ENCODE peak calls at places on chromosomes 4 and X, in nine cellular contexts. One of them, this sample, is unnamed.

GRCh38 chrX:40866878-40867277 is 131.5 kb upstream of the MED14 start:
- DNase-seq in progenitor cell of endocrine pancreas: no peak
- DNase-seq in epithelial cell of esophagus: no peak
- DNase-seq in tibial artery: no peak
- DNase-seq in AG09319: no peak
- DNase-seq in dorsolateral prefrontal cortex: no peak
- DNase-seq in fibroblast of villous mesenchyme: no peak
- DNase-seq in neural crest cell: no peak
- DNase-seq in SK-N-SH: no peak
- DNase-seq in this sample: no peak

GRCh38 chrX:109508915-109509314 is 27.0 kb upstream of the GUCY2F start:
- DNase-seq in epithelial cell of esophagus: no peak
- DNase-seq in dorsolateral prefrontal cortex: no peak
- DNase-seq in AG09319: no peak
- DNase-seq in SK-N-SH: no peak
- DNase-seq in fibroblast of villous mesenchyme: no peak
- DNase-seq in progenitor cell of endocrine pancreas: no peak
- DNase-seq in tibial artery: no peak
- DNase-seq in neural crest cell: no peak
- DNase-seq in this sample: no peak

GRCh38 chrX:39900788-39901170 is 197.0 kb downstream of the BCOR start:
- DNase-seq in progenitor cell of endocrine pancreas: no peak
- DNase-seq in tibial artery: no peak
- DNase-seq in epithelial cell of esophagus: no peak
- DNase-seq in AG09319: no peak
- DNase-seq in neural crest cell: no peak
- DNase-seq in SK-N-SH: peak
- DNase-seq in dorsolateral prefrontal cortex: no peak
- DNase-seq in fibroblast of villous mesenchyme: peak
- DNase-seq in this sample: no peak

GRCh38 chrX:109384569-109385174 is 97.2 kb downstream of the GUCY2F start:
- DNase-seq in AG09319: no peak
- DNase-seq in SK-N-SH: no peak
- DNase-seq in epithelial cell of esophagus: peak
- DNase-seq in progenitor cell of endocrine pancreas: no peak
- DNase-seq in tibial artery: no peak
- DNase-seq in neural crest cell: peak
- DNase-seq in dorsolateral prefrontal cortex: no peak
- DNase-seq in fibroblast of villous mesenchyme: peak
- DNase-seq in this sample: peak

GRCh38 chrX:39591099-39591498 is 506.7 kb downstream of the BCOR start:
- DNase-seq in tibial artery: no peak
- DNase-seq in progenitor cell of endocrine pancreas: no peak
- DNase-seq in neural crest cell: no peak
- DNase-seq in epithelial cell of esophagus: peak
- DNase-seq in fibroblast of villous mesenchyme: no peak
- DNase-seq in AG09319: no peak
- DNase-seq in dorsolateral prefrontal cortex: no peak
- DNase-seq in SK-N-SH: no peak
- DNase-seq in this sample: no peak

GRCh38 chrX:8731579-8732395 is at the start of gene ANOS1:
- DNase-seq in tibial artery: peak
- DNase-seq in AG09319: no peak
- DNase-seq in dorsolateral prefrontal cortex: peak
- DNase-seq in fibroblast of villous mesenchyme: peak
- DNase-seq in SK-N-SH: peak
- DNase-seq in epithelial cell of esophagus: peak
- DNase-seq in progenitor cell of endocrine pancreas: peak
- DNase-seq in neural crest cell: peak
- DNase-seq in this sample: no peak

GRCh38 chr4:20126906-20127305 is 124.8 kb upstream of the SLIT2 start:
- DNase-seq in dorsolateral prefrontal cortex: no peak
- DNase-seq in progenitor cell of endocrine pancreas: no peak
- DNase-seq in neural crest cell: no peak
- DNase-seq in epithelial cell of esophagus: peak
- DNase-seq in fibroblast of villous mesenchyme: no peak
- DNase-seq in AG09319: no peak
- DNase-seq in SK-N-SH: no peak
- DNase-seq in tibial artery: no peak
- DNase-seq in this sample: no peak

GRCh38 chrX:136148391-136148790 is 1.1 kb downstream of the FHL1 start:
- DNase-seq in neural crest cell: no peak
- DNase-seq in dorsolateral prefrontal cortex: no peak
- DNase-seq in tibial artery: no peak
- DNase-seq in progenitor cell of endocrine pancreas: no peak
- DNase-seq in epithelial cell of esophagus: no peak
- DNase-seq in SK-N-SH: no peak
- DNase-seq in fibroblast of villous mesenchyme: no peak
- DNase-seq in AG09319: no peak
- DNase-seq in this sample: no peak

GRCh38 chrX:85573801-85574200 is 194.3 kb upstream of the POF1B start:
- DNase-seq in neural crest cell: no peak
- DNase-seq in AG09319: no peak
- DNase-seq in SK-N-SH: no peak
- DNase-seq in progenitor cell of endocrine pancreas: no peak
- DNase-seq in epithelial cell of esophagus: no peak
- DNase-seq in fibroblast of villous mesenchyme: no peak
- DNase-seq in tibial artery: no peak
- DNase-seq in dorsolateral prefrontal cortex: no peak
- DNase-seq in this sample: no peak

GRCh38 chr4:100590308-100590707 is 72.5 kb upstream of the EMCN start:
- DNase-seq in SK-N-SH: no peak
- DNase-seq in tibial artery: no peak
- DNase-seq in neural crest cell: no peak
- DNase-seq in AG09319: no peak
- DNase-seq in fibroblast of villous mesenchyme: no peak
- DNase-seq in epithelial cell of esophagus: peak
- DNase-seq in dorsolateral prefrontal cortex: no peak
- DNase-seq in progenitor cell of endocrine pancreas: no peak
- DNase-seq in this sample: no peak

GRCh38 chr4:8675906-8676305 is 83.3 kb downstream of the CPZ start:
- DNase-seq in tibial artery: no peak
- DNase-seq in SK-N-SH: no peak
- DNase-seq in fibroblast of villous mesenchyme: no peak
- DNase-seq in dorsolateral prefrontal cortex: peak
- DNase-seq in progenitor cell of endocrine pancreas: no peak
- DNase-seq in AG09319: no peak
- DNase-seq in epithelial cell of esophagus: no peak
- DNase-seq in neural crest cell: no peak
- DNase-seq in this sample: no peak

GRCh38 chrX:15873566-15873965 is 19.0 kb upstream of the AP1S2 start:
- DNase-seq in tibial artery: no peak
- DNase-seq in fibroblast of villous mesenchyme: no peak
- DNase-seq in SK-N-SH: no peak
- DNase-seq in dorsolateral prefrontal cortex: no peak
- DNase-seq in epithelial cell of esophagus: no peak
- DNase-seq in progenitor cell of endocrine pancreas: no peak
- DNase-seq in neural crest cell: no peak
- DNase-seq in AG09319: no peak
- DNase-seq in this sample: no peak

GRCh38 chr4:181150173-181150572 is 1093.0 kb upstream of the TENM3 start:
- DNase-seq in neural crest cell: no peak
- DNase-seq in epithelial cell of esophagus: no peak
- DNase-seq in tibial artery: no peak
- DNase-seq in SK-N-SH: peak
- DNase-seq in dorsolateral prefrontal cortex: no peak
- DNase-seq in progenitor cell of endocrine pancreas: no peak
- DNase-seq in AG09319: no peak
- DNase-seq in fibroblast of villous mesenchyme: no peak
- DNase-seq in this sample: no peak

GRCh38 chr4:181146031-181146430 is 1097.2 kb upstream of the TENM3 start:
- DNase-seq in tibial artery: no peak
- DNase-seq in neural crest cell: no peak
- DNase-seq in SK-N-SH: no peak
- DNase-seq in dorsolateral prefrontal cortex: no peak
- DNase-seq in fibroblast of villous mesenchyme: no peak
- DNase-seq in epithelial cell of esophagus: no peak
- DNase-seq in AG09319: no peak
- DNase-seq in progenitor cell of endocrine pancreas: no peak
- DNase-seq in this sample: no peak

GRCh38 chr4:181143241-181143854 is 1099.9 kb upstream of the TENM3 start:
- DNase-seq in AG09319: peak
- DNase-seq in dorsolateral prefrontal cortex: peak
- DNase-seq in neural crest cell: peak
- DNase-seq in SK-N-SH: peak
- DNase-seq in tibial artery: peak
- DNase-seq in fibroblast of villous mesenchyme: peak
- DNase-seq in progenitor cell of endocrine pancreas: peak
- DNase-seq in epithelial cell of esophagus: peak
- DNase-seq in this sample: peak

GRCh38 chr4:181148470-181148869 is 1094.7 kb upstream of the TENM3 start:
- DNase-seq in epithelial cell of esophagus: no peak
- DNase-seq in SK-N-SH: peak
- DNase-seq in tibial artery: no peak
- DNase-seq in progenitor cell of endocrine pancreas: no peak
- DNase-seq in dorsolateral prefrontal cortex: no peak
- DNase-seq in fibroblast of villous mesenchyme: no peak
- DNase-seq in neural crest cell: no peak
- DNase-seq in AG09319: no peak
- DNase-seq in this sample: no peak

GRCh38 chr4:181147421-181147951 is 1095.7 kb upstream of the TENM3 start:
- DNase-seq in AG09319: no peak
- DNase-seq in tibial artery: no peak
- DNase-seq in neural crest cell: no peak
- DNase-seq in progenitor cell of endocrine pancreas: no peak
- DNase-seq in SK-N-SH: no peak
- DNase-seq in dorsolateral prefrontal cortex: no peak
- DNase-seq in epithelial cell of esophagus: no peak
- DNase-seq in fibroblast of villous mesenchyme: no peak
- DNase-seq in this sample: no peak
- TF ChIP-seq CTCF in AG09319: no peak
- TF ChIP-seq CTCF in tibial artery: no peak
- TF ChIP-seq CTCF in neural crest cell: no peak
- TF ChIP-seq CTCF in progenitor cell of endocrine pancreas: no peak
- TF ChIP-seq CTCF in SK-N-SH: no peak
- TF ChIP-seq CTCF in dorsolateral prefrontal cortex: no peak
- TF ChIP-seq CTCF in epithelial cell of esophagus: no peak
- TF ChIP-seq CTCF in fibroblast of villous mesenchyme: no peak
- TF ChIP-seq CTCF in this sample: no peak

GRCh38 chrX:17020828-17021821 is 74.7 kb downstream of the REPS2 start:
- DNase-seq in progenitor cell of endocrine pancreas: no peak
- DNase-seq in SK-N-SH: no peak
- DNase-seq in neural crest cell: no peak
- DNase-seq in epithelial cell of esophagus: no peak
- DNase-seq in tibial artery: no peak
- DNase-seq in fibroblast of villous mesenchyme: no peak
- DNase-seq in dorsolateral prefrontal cortex: no peak
- DNase-seq in AG09319: no peak
- DNase-seq in this sample: no peak

GRCh38 chrX:17022205-17022604 is 75.7 kb downstream of the REPS2 start:
- DNase-seq in neural crest cell: no peak
- DNase-seq in dorsolateral prefrontal cortex: no peak
- DNase-seq in SK-N-SH: no peak
- DNase-seq in fibroblast of villous mesenchyme: peak
- DNase-seq in AG09319: peak
- DNase-seq in epithelial cell of esophagus: peak
- DNase-seq in tibial artery: no peak
- DNase-seq in progenitor cell of endocrine pancreas: no peak
- DNase-seq in this sample: no peak

GRCh38 chrX:17020371-17020770 is 73.9 kb downstream of the REPS2 start:
- DNase-seq in dorsolateral prefrontal cortex: no peak
- DNase-seq in tibial artery: no peak
- DNase-seq in AG09319: no peak
- DNase-seq in neural crest cell: no peak
- DNase-seq in epithelial cell of esophagus: no peak
- DNase-seq in SK-N-SH: no peak
- DNase-seq in progenitor cell of endocrine pancreas: no peak
- DNase-seq in fibroblast of villous mesenchyme: no peak
- DNase-seq in this sample: no peak

GRCh38 chrX:17014216-17014615 is 67.8 kb downstream of the REPS2 start:
- DNase-seq in progenitor cell of endocrine pancreas: no peak
- DNase-seq in epithelial cell of esophagus: no peak
- DNase-seq in AG09319: no peak
- DNase-seq in fibroblast of villous mesenchyme: no peak
- DNase-seq in dorsolateral prefrontal cortex: no peak
- DNase-seq in SK-N-SH: no peak
- DNase-seq in neural crest cell: no peak
- DNase-seq in tibial artery: no peak
- DNase-seq in this sample: no peak

GRCh38 chrX:17017134-17017533 is 70.7 kb downstream of the REPS2 start:
- DNase-seq in fibroblast of villous mesenchyme: no peak
- DNase-seq in dorsolateral prefrontal cortex: no peak
- DNase-seq in progenitor cell of endocrine pancreas: no peak
- DNase-seq in AG09319: no peak
- DNase-seq in SK-N-SH: no peak
- DNase-seq in neural crest cell: no peak
- DNase-seq in tibial artery: no peak
- DNase-seq in epithelial cell of esophagus: no peak
- DNase-seq in this sample: no peak
- TF ChIP-seq CTCF in fibroblast of villous mesenchyme: no peak
- TF ChIP-seq CTCF in dorsolateral prefrontal cortex: no peak
- TF ChIP-seq CTCF in progenitor cell of endocrine pancreas: no peak
- TF ChIP-seq CTCF in AG09319: no peak
- TF ChIP-seq CTCF in SK-N-SH: no peak
- TF ChIP-seq CTCF in neural crest cell: no peak
- TF ChIP-seq CTCF in tibial artery: no peak
- TF ChIP-seq CTCF in epithelial cell of esophagus: no peak
- TF ChIP-seq CTCF in this sample: no peak

GRCh38 chrX:9938516-9938915 is 28.6 kb upstream of the CLDN34 start:
- DNase-seq in epithelial cell of esophagus: no peak
- DNase-seq in tibial artery: no peak
- DNase-seq in AG09319: no peak
- DNase-seq in neural crest cell: no peak
- DNase-seq in fibroblast of villous mesenchyme: no peak
- DNase-seq in progenitor cell of endocrine pancreas: no peak
- DNase-seq in SK-N-SH: no peak
- DNase-seq in dorsolateral prefrontal cortex: no peak
- DNase-seq in this sample: no peak
- TF ChIP-seq CTCF in epithelial cell of esophagus: no peak
- TF ChIP-seq CTCF in tibial artery: no peak
- TF ChIP-seq CTCF in AG09319: no peak
- TF ChIP-seq CTCF in neural crest cell: no peak
- TF ChIP-seq CTCF in fibroblast of villous mesenchyme: no peak
- TF ChIP-seq CTCF in progenitor cell of endocrine pancreas: no peak
- TF ChIP-seq CTCF in SK-N-SH: no peak
- TF ChIP-seq CTCF in dorsolateral prefrontal cortex: no peak
- TF ChIP-seq CTCF in this sample: no peak

GRCh38 chr4:106892786-106893185 is 143.3 kb downstream of the DKK2 start:
- DNase-seq in tibial artery: peak
- DNase-seq in dorsolateral prefrontal cortex: no peak
- DNase-seq in SK-N-SH: no peak
- DNase-seq in fibroblast of villous mesenchyme: no peak
- DNase-seq in neural crest cell: no peak
- DNase-seq in AG09319: no peak
- DNase-seq in epithelial cell of esophagus: no peak
- DNase-seq in progenitor cell of endocrine pancreas: no peak
- DNase-seq in this sample: no peak

GRCh38 chr4:106893903-106894302 is 142.2 kb downstream of the DKK2 start:
- DNase-seq in SK-N-SH: no peak
- DNase-seq in AG09319: no peak
- DNase-seq in tibial artery: peak
- DNase-seq in epithelial cell of esophagus: no peak
- DNase-seq in fibroblast of villous mesenchyme: no peak
- DNase-seq in dorsolateral prefrontal cortex: no peak
- DNase-seq in progenitor cell of endocrine pancreas: no peak
- DNase-seq in neural crest cell: no peak
- DNase-seq in this sample: no peak

GRCh38 chr4:106893395-106893881 is 142.7 kb downstream of the DKK2 start:
- DNase-seq in epithelial cell of esophagus: no peak
- DNase-seq in progenitor cell of endocrine pancreas: no peak
- DNase-seq in AG09319: no peak
- DNase-seq in tibial artery: no peak
- DNase-seq in SK-N-SH: no peak
- DNase-seq in fibroblast of villous mesenchyme: no peak
- DNase-seq in neural crest cell: no peak
- DNase-seq in dorsolateral prefrontal cortex: no peak
- DNase-seq in this sample: no peak

GRCh38 chr4:106898621-106899230 is 137.4 kb downstream of the DKK2 start:
- DNase-seq in dorsolateral prefrontal cortex: no peak
- DNase-seq in neural crest cell: peak
- DNase-seq in progenitor cell of endocrine pancreas: peak
- DNase-seq in tibial artery: no peak
- DNase-seq in SK-N-SH: peak
- DNase-seq in epithelial cell of esophagus: peak
- DNase-seq in AG09319: peak
- DNase-seq in fibroblast of villous mesenchyme: peak
- DNase-seq in this sample: peak
- TF ChIP-seq CTCF in dorsolateral prefrontal cortex: peak
- TF ChIP-seq CTCF in neural crest cell: peak
- TF ChIP-seq CTCF in progenitor cell of endocrine pancreas: peak
- TF ChIP-seq CTCF in tibial artery: peak
- TF ChIP-seq CTCF in SK-N-SH: peak
- TF ChIP-seq CTCF in epithelial cell of esophagus: peak
- TF ChIP-seq CTCF in AG09319: peak
- TF ChIP-seq CTCF in fibroblast of villous mesenchyme: peak
- TF ChIP-seq CTCF in this sample: peak